ENCODE peak calls at places on chromosomes 6 and 20, in five cellular contexts. One of them, this sample, is unnamed.

GRCh38 chr6:16871047-16871446 is 109.8 kb upstream of the ATXN1 start:
- DNase-seq in suprapubic skin: no peak
- DNase-seq in A549: no peak
- DNase-seq in GM12878: no peak
- DNase-seq in transverse colon: no peak
- DNase-seq in this sample: no peak

GRCh38 chr6:51112731-51113130 is 294.1 kb downstream of the TFAP2B start:
- DNase-seq in transverse colon: no peak
- DNase-seq in A549: no peak
- DNase-seq in suprapubic skin: no peak
- DNase-seq in GM12878: no peak
- DNase-seq in this sample: no peak

GRCh38 chr6:144710207-144710606 is 425.1 kb downstream of the UTRN start:
- DNase-seq in transverse colon: no peak
- DNase-seq in suprapubic skin: no peak
- DNase-seq in A549: peak; percentile 5
- DNase-seq in GM12878: no peak
- DNase-seq in this sample: no peak

GRCh38 chr20:64065973-64066341 is 3.0 kb downstream of the TCEA2 start:
- DNase-seq in A549: peak; percentile 61
- DNase-seq in suprapubic skin: no peak
- DNase-seq in GM12878: peak; percentile 79
- DNase-seq in transverse colon: peak; percentile 54
- DNase-seq in this sample: no peak

GRCh38 chr20:61901421-61902212 is 164.1 kb downstream of the TAF4 start:
- DNase-seq in GM12878: no peak
- DNase-seq in A549: no peak
- DNase-seq in transverse colon: no peak
- DNase-seq in suprapubic skin: no peak
- DNase-seq in this sample: no peak

GRCh38 chr6:3844097-3844463 is 5.1 kb upstream of the FAM50B start:
- DNase-seq in GM12878: no peak
- DNase-seq in A549: no peak
- DNase-seq in suprapubic skin: no peak
- DNase-seq in transverse colon: no peak
- DNase-seq in this sample: no peak

GRCh38 chr6:164345856-164346496 is 931.5 kb downstream of the QKI start:
- DNase-seq in GM12878: no peak
- DNase-seq in A549: no peak
- DNase-seq in suprapubic skin: no peak
- DNase-seq in transverse colon: no peak
- DNase-seq in this sample: no peak

GRCh38 chr6:44062771-44063560 is 64.3 kb downstream of the MRPL14 start:
- DNase-seq in GM12878: no peak
- DNase-seq in suprapubic skin: no peak
- DNase-seq in transverse colon: no peak
- DNase-seq in A549: peak; percentile 61
- DNase-seq in this sample: no peak

GRCh38 chr6:163617549-163617948 is 203.0 kb downstream of the QKI start:
- DNase-seq in GM12878: no peak
- DNase-seq in transverse colon: no peak
- DNase-seq in A549: no peak
- DNase-seq in suprapubic skin: no peak
- DNase-seq in this sample: no peak

GRCh38 chr6:42829561-42830092 is 47.8 kb downstream of the BICRAL start:
- DNase-seq in suprapubic skin: peak; percentile 58
- DNase-seq in A549: no peak
- DNase-seq in transverse colon: no peak
- DNase-seq in GM12878: no peak
- DNase-seq in this sample: no peak

GRCh38 chr6:54916858-54917257 is 70.3 kb downstream of the FAM83B start:
- DNase-seq in GM12878: no peak
- DNase-seq in suprapubic skin: no peak
- DNase-seq in A549: peak; percentile 32
- DNase-seq in transverse colon: no peak
- DNase-seq in this sample: no peak

GRCh38 chr6:54173084-54173483 is 61.8 kb downstream of the MLIP start:
- DNase-seq in A549: no peak
- DNase-seq in suprapubic skin: no peak
- DNase-seq in GM12878: no peak
- DNase-seq in transverse colon: no peak
- DNase-seq in this sample: no peak

GRCh38 chr6:163147988-163148387 is 266.5 kb upstream of the QKI start:
- DNase-seq in suprapubic skin: no peak
- DNase-seq in transverse colon: no peak
- DNase-seq in A549: no peak
- DNase-seq in GM12878: no peak
- DNase-seq in this sample: no peak

GRCh38 chr6:26268659-26269402 is 96.2 kb upstream of the BTN3A2 start:
- DNase-seq in suprapubic skin: no peak
- DNase-seq in A549: no peak
- DNase-seq in GM12878: no peak
- DNase-seq in transverse colon: peak; percentile 32
- DNase-seq in this sample: no peak

GRCh38 chr6:109794201-109794926 is 103.3 kb downstream of the FIG4 start:
- DNase-seq in GM12878: no peak
- DNase-seq in A549: no peak
- DNase-seq in suprapubic skin: no peak
- DNase-seq in transverse colon: no peak
- DNase-seq in this sample: no peak

GRCh38 chr6:37451411-37452273 is 18.6 kb downstream of the CMTR1 start:
- DNase-seq in GM12878: no peak
- DNase-seq in suprapubic skin: no peak
- DNase-seq in A549: no peak
- DNase-seq in transverse colon: no peak
- DNase-seq in this sample: no peak

GRCh38 chr20:50632701-50633100 is 58.6 kb downstream of the RIPOR3 start:
- DNase-seq in GM12878: no peak
- DNase-seq in A549: no peak
- DNase-seq in transverse colon: no peak
- DNase-seq in suprapubic skin: no peak
- DNase-seq in this sample: no peak

GRCh38 chr6:167244064-167244949 is 46.8 kb upstream of the UNC93A start:
- DNase-seq in GM12878: no peak
- DNase-seq in suprapubic skin: no peak
- DNase-seq in A549: no peak
- DNase-seq in transverse colon: no peak
- DNase-seq in this sample: no peak

GRCh38 chr6:167244991-167245390 is 46.1 kb upstream of the UNC93A start:
- DNase-seq in transverse colon: no peak
- DNase-seq in suprapubic skin: no peak
- DNase-seq in GM12878: no peak
- DNase-seq in A549: no peak
- DNase-seq in this sample: no peak

GRCh38 chr6:167245586-167245985 is 45.5 kb upstream of the UNC93A start:
- DNase-seq in A549: no peak
- DNase-seq in GM12878: no peak
- DNase-seq in transverse colon: no peak
- DNase-seq in suprapubic skin: no peak
- DNase-seq in this sample: no peak

GRCh38 chr6:167252271-167252670 is 38.8 kb upstream of the UNC93A start:
- DNase-seq in transverse colon: no peak
- DNase-seq in A549: no peak
- DNase-seq in GM12878: no peak
- DNase-seq in suprapubic skin: no peak
- DNase-seq in this sample: no peak

GRCh38 chr6:167247814-167248595 is 43.1 kb upstream of the UNC93A start:
- DNase-seq in transverse colon: no peak
- DNase-seq in GM12878: no peak
- DNase-seq in A549: no peak
- DNase-seq in suprapubic skin: no peak
- DNase-seq in this sample: no peak
- TF ChIP-seq POLR2A in transverse colon: no peak
- TF ChIP-seq POLR2A in GM12878: no peak
- TF ChIP-seq POLR2A in A549: no peak
- TF ChIP-seq POLR2A in suprapubic skin: no peak
- TF ChIP-seq POLR2A in this sample: no peak

GRCh38 chr6:32581275-32582095 is 8.2 kb downstream of the HLA-DRB1 start:
- DNase-seq in A549: no peak
- DNase-seq in transverse colon: no peak
- DNase-seq in suprapubic skin: no peak
- DNase-seq in GM12878: no peak
- DNase-seq in this sample: no peak
- TF ChIP-seq POLR2A in A549: no peak
- TF ChIP-seq POLR2A in transverse colon: no peak
- TF ChIP-seq POLR2A in suprapubic skin: no peak
- TF ChIP-seq POLR2A in GM12878: peak; percentile 43
- TF ChIP-seq POLR2A in this sample: no peak

GRCh38 chr6:96521625-96522468 is at the start of gene UFL1:
- DNase-seq in A549: peak; percentile 91
- DNase-seq in GM12878: peak; percentile 68
- DNase-seq in transverse colon: peak; percentile 96
- DNase-seq in suprapubic skin: peak; percentile 96
- DNase-seq in this sample: peak; percentile 90
- TF ChIP-seq POLR2A in A549: peak; percentile 86
- TF ChIP-seq POLR2A in GM12878: peak; percentile 100
- TF ChIP-seq POLR2A in transverse colon: peak; percentile 98
- TF ChIP-seq POLR2A in suprapubic skin: peak; percentile 86
- TF ChIP-seq POLR2A in this sample: peak; percentile 83

DNA sequence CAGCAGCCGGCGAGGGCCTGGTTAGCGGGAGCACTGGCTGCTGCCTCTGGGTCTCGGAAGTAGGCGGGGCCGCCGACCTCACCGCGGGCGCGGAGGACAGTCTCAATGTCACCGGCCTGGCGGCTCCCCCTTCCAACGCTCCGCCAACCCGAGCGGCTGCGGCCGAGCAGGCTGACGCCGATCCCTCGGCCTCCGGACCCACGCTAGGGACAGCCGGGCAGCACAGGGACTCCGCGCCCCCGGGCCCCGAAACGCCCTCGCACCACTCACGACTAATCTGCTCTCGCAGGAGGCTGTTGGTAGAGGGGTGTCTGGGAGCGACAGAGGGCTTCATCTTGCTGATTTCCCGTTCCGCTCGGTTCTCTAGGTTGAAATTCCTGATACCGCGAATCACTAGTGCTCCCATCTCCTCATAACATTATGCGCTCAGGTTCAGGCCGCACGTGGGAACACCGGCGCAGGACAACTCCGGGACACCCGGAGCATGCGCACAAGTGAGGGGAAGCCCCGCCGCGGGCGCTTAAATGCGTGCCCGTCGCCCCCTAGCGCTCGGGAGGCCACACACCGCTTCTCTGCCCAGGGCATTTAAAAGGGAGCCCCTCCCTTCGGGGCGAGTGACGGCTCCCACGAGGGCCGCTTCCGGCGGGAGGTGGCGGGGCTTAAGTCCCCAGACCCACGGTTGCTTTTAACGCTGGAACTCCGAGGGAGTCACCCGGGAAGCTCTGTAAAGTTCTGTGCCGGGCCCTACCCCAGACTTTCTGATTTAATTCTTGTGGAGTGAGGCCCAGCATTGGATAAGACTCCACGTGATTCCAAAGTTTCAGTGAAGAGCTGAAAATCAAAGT is at the start of gene NDUFAF4:
- DNase-seq in transverse colon: peak; percentile 98
- DNase-seq in suprapubic skin: peak; percentile 97
- DNase-seq in GM12878: peak; percentile 72
- DNase-seq in A549: peak; percentile 93
- DNase-seq in this sample: peak; percentile 94
- TF ChIP-seq POLR2A in transverse colon: peak; percentile 74
- TF ChIP-seq POLR2A in suprapubic skin: peak; percentile 34
- TF ChIP-seq POLR2A in GM12878: peak; percentile 77
- TF ChIP-seq POLR2A in A549: peak; percentile 46
- TF ChIP-seq POLR2A in this sample: peak; percentile 53

GRCh38 chr6:167240034-167240541 is 51.0 kb upstream of the UNC93A start:
- DNase-seq in GM12878: no peak
- DNase-seq in A549: no peak
- DNase-seq in suprapubic skin: no peak
- DNase-seq in transverse colon: no peak
- DNase-seq in this sample: no peak

GRCh38 chr6:167236239-167236571 is 54.9 kb upstream of the UNC93A start:
- DNase-seq in A549: no peak
- DNase-seq in GM12878: no peak
- DNase-seq in transverse colon: no peak
- DNase-seq in suprapubic skin: no peak
- DNase-seq in this sample: no peak

GRCh38 chr6:167238169-167238693 is 52.9 kb upstream of the UNC93A start:
- DNase-seq in suprapubic skin: no peak
- DNase-seq in transverse colon: no peak
- DNase-seq in A549: no peak
- DNase-seq in GM12878: no peak
- DNase-seq in this sample: no peak

GRCh38 chr6:167237438-167237837 is 53.7 kb upstream of the UNC93A start:
- DNase-seq in GM12878: no peak
- DNase-seq in transverse colon: no peak
- DNase-seq in suprapubic skin: no peak
- DNase-seq in A549: no peak
- DNase-seq in this sample: no peak

GRCh38 chr6:167238694-167239467 is 52.2 kb upstream of the UNC93A start:
- DNase-seq in transverse colon: no peak
- DNase-seq in suprapubic skin: no peak
- DNase-seq in A549: no peak
- DNase-seq in GM12878: no peak
- DNase-seq in this sample: no peak
- TF ChIP-seq POLR2A in transverse colon: no peak
- TF ChIP-seq POLR2A in suprapubic skin: no peak
- TF ChIP-seq POLR2A in A549: no peak
- TF ChIP-seq POLR2A in GM12878: no peak
- TF ChIP-seq POLR2A in this sample: no peak

DNA sequence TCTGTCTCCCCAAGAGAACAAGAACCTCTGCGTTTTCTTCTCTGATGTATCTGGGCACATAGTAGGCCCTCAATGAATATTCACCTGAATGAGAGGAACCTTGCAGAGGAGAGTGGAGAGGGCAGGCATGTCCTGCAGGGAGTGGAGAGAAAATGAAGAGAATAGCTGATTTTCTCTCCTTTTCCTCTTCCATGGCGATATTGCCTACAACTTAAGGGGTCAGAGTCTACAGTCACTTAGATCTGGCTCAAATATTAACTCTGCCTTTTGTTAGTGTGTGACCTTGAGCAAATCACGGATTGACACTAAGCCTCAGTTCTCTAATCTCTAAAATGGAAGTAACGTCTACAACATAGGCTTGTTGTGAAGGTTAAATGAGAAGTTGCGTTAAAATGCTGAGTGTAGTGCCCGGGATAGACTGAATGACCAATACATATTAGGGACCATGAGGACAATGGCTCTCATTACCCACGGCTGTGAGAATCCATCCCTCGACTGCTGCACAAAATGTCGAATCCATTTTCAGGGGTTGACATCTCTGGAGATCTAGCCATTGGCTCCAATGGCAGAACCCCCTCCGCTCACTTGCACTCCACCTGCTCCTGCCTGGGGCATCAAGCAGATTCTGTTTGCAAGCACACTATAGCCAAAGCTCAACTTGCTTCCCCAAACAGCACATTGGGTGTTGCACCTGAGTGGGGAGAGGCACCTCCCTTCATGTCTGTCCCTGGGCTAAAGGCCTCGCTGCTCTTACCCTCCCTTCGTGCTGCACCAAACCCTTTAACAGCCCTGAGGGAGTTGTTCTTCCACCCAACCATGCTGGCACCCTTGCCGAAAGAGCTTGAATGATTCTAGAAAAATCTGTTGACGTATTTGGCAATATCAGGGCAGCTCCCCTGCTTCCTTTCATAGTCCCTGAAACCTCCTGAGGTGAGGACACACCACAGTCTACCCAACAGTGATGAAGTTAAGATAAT is 15.0 kb downstream of the CD83 start:
- DNase-seq in transverse colon: no peak
- DNase-seq in suprapubic skin: no peak
- DNase-seq in A549: no peak
- DNase-seq in GM12878: no peak
- DNase-seq in this sample: no peak
- TF ChIP-seq POLR2A in transverse colon: no peak
- TF ChIP-seq POLR2A in suprapubic skin: no peak
- TF ChIP-seq POLR2A in A549: no peak
- TF ChIP-seq POLR2A in GM12878: peak; percentile 31
- TF ChIP-seq POLR2A in this sample: no peak

GRCh38 chr20:1327827-1328679 is 886 bp downstream of the SDCBP2 start:
- DNase-seq in GM12878: no peak
- DNase-seq in transverse colon: peak; percentile 46
- DNase-seq in A549: no peak
- DNase-seq in suprapubic skin: peak; percentile 64
- DNase-seq in this sample: no peak
- TF ChIP-seq POLR2A in GM12878: no peak
- TF ChIP-seq POLR2A in transverse colon: peak; percentile 41
- TF ChIP-seq POLR2A in A549: no peak
- TF ChIP-seq POLR2A in suprapubic skin: no peak
- TF ChIP-seq POLR2A in this sample: no peak